ENCODE peak calls at places on chromosomes 1 and 21, in five cellular contexts. Z is adrenal gland, F is IMR-90, E is body of pancreas, A is tibial nerve. S is an unnamed sample.

GRCh38 chr1:15380606-15381508 is 28.8 kb upstream of the EFHD2 start:
- DNase-seq in Z (no peak), F (no peak), E (no peak), A (no peak), S (no peak)

GRCh38 chr1:33296824-33297223 is 24.1 kb downstream of the A3GALT2 start:
- DNase-seq in Z (no peak), F (no peak), E (no peak), A (no peak), S (no peak)

GRCh38 chr1:201028473-201028889 is 5.0 kb upstream of the KIF21B start:
- DNase-seq in Z (peak; percentile 73), F (no peak), E (no peak), A (peak; percentile 50), S (no peak)

GRCh38 chr1:206050655-206051235 is 2.2 kb upstream of the RHEX start:
- DNase-seq in Z (peak; percentile 56), F (peak; percentile 2), E (no peak), A (no peak), S (no peak)

GRCh38 chr1:233905416-233906051 is 1.1 kb downstream of the SLC35F3 start:
- DNase-seq in Z (no peak), F (no peak), E (no peak), A (no peak), S (no peak)

GRCh38 chr1:191579019-191579418 is 579.2 kb upstream of the RGS18 start:
- DNase-seq in Z (no peak), F (no peak), E (no peak), A (no peak), S (no peak)

GRCh38 chr1:150549496-150550221 is 451 bp downstream of the ADAMTSL4 start:
- DNase-seq in Z (peak; percentile 62), F (no peak), E (no peak), A (no peak), S (no peak)

GRCh38 chr21:34027727-34028461 is 45.5 kb upstream of the MRPS6 start:
- DNase-seq in Z (no peak), F (no peak), E (no peak), A (no peak), S (no peak)

GRCh38 chr1:111833334-111833733 is 77.6 kb downstream of the DDX20 start:
- DNase-seq in Z (no peak), F (peak; percentile 13), E (no peak), A (no peak), S (no peak)

GRCh38 chr1:197302775-197303174 is 34.7 kb downstream of the CRB1 start:
- DNase-seq in Z (no peak), F (peak; percentile 37), E (no peak), A (no peak), S (no peak)

DNA sequence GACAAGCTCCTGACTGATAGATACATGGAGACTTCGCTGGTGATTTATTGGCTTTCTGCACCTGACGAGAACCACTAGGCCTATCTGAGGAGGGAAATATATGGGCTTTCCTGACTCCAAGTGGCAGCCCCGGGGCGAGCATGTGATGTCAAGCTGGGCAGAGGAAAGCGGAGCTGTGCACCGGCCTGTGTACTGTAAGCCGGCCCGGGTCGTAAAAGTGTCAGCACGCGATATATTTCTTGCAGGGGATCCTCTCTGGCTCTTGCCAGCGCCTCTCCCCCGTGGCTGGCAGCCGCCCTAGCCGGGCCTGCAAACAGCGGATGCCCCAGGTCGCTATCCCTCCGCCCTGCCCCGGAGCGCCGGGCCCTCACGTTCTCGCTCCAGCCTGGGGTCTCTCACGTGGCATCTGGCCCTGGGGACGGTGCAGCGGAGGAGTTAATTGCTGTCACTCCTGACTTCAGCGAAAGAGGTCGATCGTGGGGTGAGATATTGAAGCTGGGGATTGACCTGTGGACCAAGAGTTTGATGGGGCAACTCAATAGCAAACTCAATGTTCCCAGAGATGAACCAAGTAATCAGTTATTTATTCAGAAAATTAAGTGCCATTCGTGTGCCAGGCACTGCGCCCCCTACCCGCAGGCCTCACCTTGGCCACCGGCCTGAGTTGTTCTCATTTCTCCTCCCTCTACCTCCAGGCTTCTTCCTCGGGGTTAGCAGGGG is 41.0 kb upstream of the HAO2 start:
- DNase-seq in Z (peak; percentile 67), F (no peak), E (no peak), A (peak; percentile 14), S (no peak)
- H3K4me1 ChIP-seq in Z (peaks cover 7% of the 10 kb centered on the region), F (no peaks in the 10 kb centered on the region), E (peaks cover 6% of the 10 kb centered on the region), A (peaks cover 6% of the 10 kb centered on the region), S (no peaks in the 10 kb centered on the region)

DNA sequence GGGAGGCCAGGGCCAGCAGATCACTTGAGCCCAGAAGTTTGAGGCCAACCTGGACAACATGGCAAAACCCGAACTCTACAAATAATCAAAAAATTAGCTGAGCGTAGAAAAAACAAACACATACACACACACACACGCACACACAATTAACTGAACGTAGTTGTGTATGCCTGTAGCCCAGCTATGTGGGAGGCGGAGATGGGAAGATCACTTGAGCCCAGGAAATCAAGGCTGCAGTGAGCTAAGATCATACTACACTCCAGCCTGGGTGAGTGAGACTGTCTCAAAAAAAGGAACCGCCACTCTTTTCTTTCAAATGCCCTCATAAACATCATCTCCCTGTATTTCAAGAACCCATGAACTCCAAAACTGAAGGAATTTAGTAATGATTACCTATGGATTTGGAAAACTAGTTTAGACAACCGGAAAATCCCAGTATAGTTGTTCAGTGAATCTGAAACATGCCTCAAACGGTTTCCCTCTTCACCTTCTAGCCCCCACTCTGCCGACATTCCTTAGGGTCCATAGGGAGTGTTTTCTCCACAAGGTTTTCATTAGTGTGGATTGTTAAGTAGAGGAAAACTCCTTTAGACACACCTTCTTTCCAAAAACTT is 4.5 kb downstream of the TXNIP start:
- DNase-seq in Z (peak; percentile 71), F (no peak), E (no peak), A (peak; percentile 60), S (no peak)
- TF ChIP-seq POLR2A in Z (peak; percentile 42), F (no peak), E (peak; percentile 47), A (peak; percentile 36), S (peak; percentile 66)

DNA sequence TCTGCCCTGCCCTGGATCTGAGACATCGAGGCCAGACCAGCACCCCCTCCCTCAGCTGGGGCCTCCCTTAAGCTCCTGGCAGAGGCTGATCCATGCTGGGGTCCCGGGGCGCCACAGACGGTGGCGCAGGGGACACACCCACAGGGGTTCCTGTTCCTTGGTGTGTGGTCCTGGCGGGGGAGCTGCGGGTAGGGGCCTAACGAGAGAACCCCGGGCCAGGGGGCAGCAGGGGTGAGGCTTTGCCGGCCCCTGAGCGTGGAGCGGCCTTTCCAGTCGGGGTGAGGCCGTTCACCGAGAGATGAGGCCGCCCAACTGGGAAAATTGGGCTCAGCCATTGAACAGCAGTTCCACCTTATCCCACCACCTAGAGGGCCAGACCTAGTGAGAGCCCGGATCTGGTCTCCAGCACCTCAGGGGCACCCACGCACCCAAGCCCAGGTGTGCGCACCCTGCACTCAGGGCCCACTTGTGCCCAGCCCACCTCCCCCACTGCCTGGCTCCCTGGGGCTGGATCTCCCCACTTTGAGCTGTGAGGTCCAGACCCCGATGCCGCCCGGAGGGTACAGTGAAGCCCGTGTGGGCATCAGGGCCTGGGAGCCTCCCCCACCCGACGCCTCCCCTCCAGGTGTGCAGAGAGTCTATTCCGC is 45.5 kb upstream of the CCDC27 start:
- DNase-seq in Z (no peak), F (no peak), E (no peak), A (no peak), S (no peak)
- H3K4me1 ChIP-seq in Z (no peaks in the 10 kb centered on the region), F (no peaks in the 10 kb centered on the region), E (peaks cover 10% of the 10 kb centered on the region), A (no peaks in the 10 kb centered on the region), S (peaks cover 11% of the 10 kb centered on the region)

DNA sequence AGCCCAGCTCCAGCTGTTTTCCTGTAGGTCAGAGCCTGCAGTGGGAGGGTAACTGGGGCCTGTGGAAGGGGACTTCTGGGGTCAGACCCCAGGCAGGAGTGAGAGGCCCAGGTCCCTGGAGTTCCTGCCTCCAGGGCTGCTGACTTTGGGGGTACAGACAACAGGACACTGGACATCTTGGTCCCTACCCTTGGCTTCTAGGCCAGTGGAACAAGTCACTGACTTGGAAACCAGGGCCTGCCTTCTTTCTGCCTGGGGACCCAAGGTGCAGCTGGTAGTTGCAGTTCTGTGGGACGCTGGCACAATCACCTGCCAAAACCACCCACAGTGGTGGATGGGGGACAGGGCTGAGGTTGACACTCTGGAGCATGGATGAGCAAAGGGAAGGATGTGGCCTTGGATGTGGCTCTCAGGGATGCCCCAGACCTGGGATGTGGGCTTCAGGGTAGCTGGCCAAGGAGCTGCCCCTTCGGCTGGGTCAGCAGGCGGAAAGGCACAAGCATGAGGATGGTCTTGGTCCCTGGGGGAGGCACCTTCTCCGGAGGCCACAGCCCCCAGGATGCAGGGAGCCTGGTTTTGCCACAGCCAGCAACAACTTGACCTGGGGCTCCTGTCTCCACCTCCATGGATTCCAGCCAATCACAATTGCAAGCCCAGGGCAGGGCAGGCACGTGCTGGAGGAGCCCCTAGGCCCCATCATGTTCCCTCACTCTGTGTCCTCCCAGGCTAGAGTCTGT is 5.8 kb downstream of the JMJD4 start:
- DNase-seq in Z (peak; percentile 60), F (no peak), E (no peak), A (no peak), S (no peak)
- TF ChIP-seq POLR2A in Z (no peak), F (no peak), E (no peak), A (no peak), S (no peak)

S was measured in breast epithelium.